ENCODE peak calls at places on chromosomes 12 and 14, in six cellular contexts. H is fibroblast of mammary gland; Y is NCI-H1417; E is BJ; G is RWPE1; Q is effector memory CD4-positive, alpha-beta T cell. T is an unnamed sample.
A peak's percentile ranks its signal among the peaks of the same experiment; 100 is the strongest.

GRCh38 chr14:74649167-74649566 is 37.1 kb upstream of the LTBP2 start:
- DNase-seq in E (no peak), G (no peak), H (no peak), Q (no peak), Y (no peak), T (no peak)

GRCh38 chr14:21467620-21468019 is 9.1 kb downstream of the RAB2B start:
- DNase-seq in Y (no peak), H (peak; percentile 91), E (no peak), G (no peak), Q (no peak), T (peak; percentile 91)

GRCh38 chr12:132490481-132491348 is 764 bp downstream of the FBRSL1 start:
- DNase-seq in E (no peak), G (peak; percentile 29), Y (peak; percentile 21), Q (no peak), H (peak; percentile 32), T (peak; percentile 17)

GRCh38 chr12:96258451-96258933 is 64.3 kb downstream of the ELK3 start:
- DNase-seq in Q (no peak), E (no peak), H (peak; percentile 82), G (no peak), Y (peak; percentile 35), T (peak; percentile 61)

GRCh38 chr12:52307836-52308806 is 13.1 kb downstream of the KRT83 start:
- DNase-seq in Y (peak; percentile 88), E (no peak), Q (no peak), H (no peak), G (peak; percentile 38), T (peak; percentile 16)

GRCh38 chr12:6326316-6326959 is 15.4 kb downstream of the TNFRSF1A start:
- DNase-seq in H (peak; percentile 75), G (no peak), Q (no peak), Y (peak; percentile 9), E (no peak), T (peak; percentile 52)

GRCh38 chr12:110073049-110073831 is 24.9 kb upstream of the C12orf76 start:
- DNase-seq in Q (no peak), E (no peak), H (peak; percentile 30), G (peak; percentile 8), Y (peak; percentile 78), T (no peak)

GRCh38 chr12:102427542-102427923 is 52.8 kb downstream of the IGF1 start:
- DNase-seq in H (no peak), Y (no peak), G (no peak), Q (no peak), E (no peak), T (no peak)

GRCh38 chr12:52037248-52037861 is 13.9 kb upstream of the NR4A1 start:
- DNase-seq in Q (no peak), Y (peak; percentile 68), H (peak; percentile 54), E (no peak), G (no peak), T (no peak)

GRCh38 chr14:91060472-91061308 is at the start of gene RPS6KA5:
- DNase-seq in G (peak; percentile 99), E (peak; percentile 99), Y (peak; percentile 100), H (peak; percentile 100), Q (peak; percentile 100), T (peak; percentile 100)

GRCh38 chr14:21103165-21103709 is 2.4 kb downstream of the TMEM253 start:
- DNase-seq in Q (no peak), H (no peak), G (no peak), Y (no peak), E (no peak), T (no peak)

GRCh38 chr12:131757111-131757510 is 46.2 kb downstream of the SFSWAP start:
- DNase-seq in H (no peak), G (no peak), Q (no peak), E (no peak), Y (no peak), T (no peak)

GRCh38 chr12:2745655-2746054 is 49.1 kb upstream of the FKBP4 start:
- DNase-seq in G (no peak), Q (no peak), Y (no peak), H (peak; percentile 15), E (no peak), T (no peak)

GRCh38 chr12:67681941-67682340 is 33.4 kb downstream of the DYRK2 start:
- DNase-seq in Q (no peak), H (no peak), Y (no peak), G (no peak), E (no peak), T (peak; percentile 30)

GRCh38 chr12:10783252-10783651 is 19.2 kb downstream of the TAS2R7 start:
- DNase-seq in H (no peak), G (no peak), Q (no peak), Y (no peak), E (no peak), T (no peak)

GRCh38 chr14:71206766-71207371 is 299.6 kb downstream of the PCNX1 start:
- DNase-seq in G (peak; percentile 68), Q (no peak), E (peak; percentile 66), Y (peak; percentile 5), H (peak; percentile 89), T (peak; percentile 85)

GRCh38 chr12:66236969-66237368 is 48.0 kb downstream of the IRAK3 start:
- DNase-seq in G (no peak), E (no peak), Y (no peak), H (no peak), Q (no peak), T (no peak)

GRCh38 chr14:92407395-92407794 is 84.4 kb downstream of the SLC24A4 start:
- DNase-seq in Y (no peak), Q (no peak), E (no peak), H (no peak), G (no peak), T (no peak)

GRCh38 chr12:125773033-125773432 is 707.8 kb downstream of the AACS start:
- DNase-seq in Y (peak; percentile 2), E (no peak), G (peak; percentile 8), H (peak; percentile 6), Q (no peak), T (no peak)

GRCh38 chr12:18754118-18754707 is 16.3 kb downstream of the CAPZA3 start:
- DNase-seq in H (no peak), G (no peak), Y (no peak), E (no peak), Q (no peak), T (no peak)

T was measured in foreskin fibroblast.